ENCODE peak calls at places on chromosomes 7 and 10, in five cellular contexts. P is ovary, W is stomach, N is heart left ventricle, B is spleen. X is an unnamed sample.

GRCh38 chr10:133378251-133379096 is 588 bp upstream of the PAOX start:
- DNase-seq in N (peak), W (peak), P (peak), B (peak), X (peak)

GRCh38 chr10:110353244-110354119 is 48.8 kb upstream of the SMNDC1 start:
- DNase-seq in W (no peak), B (no peak), N (no peak), P (no peak), X (no peak)

GRCh38 chr7:43653466-43653865 is 70.6 kb downstream of the STK17A start:
- DNase-seq in N (no peak), B (no peak), P (no peak), W (no peak), X (no peak)

GRCh38 chr10:2358586-2358985 is 621.3 kb upstream of the ADARB2 start:
- DNase-seq in W (no peak), N (no peak), B (no peak), P (no peak), X (no peak)

GRCh38 chr10:132589015-132589414 is 51.4 kb downstream of the INPP5A start:
- DNase-seq in P (no peak), B (no peak), W (no peak), N (peak), X (no peak)

GRCh38 chr10:34094146-34094696 is 720.9 kb downstream of the PARD3 start:
- DNase-seq in P (peak), B (no peak), W (no peak), N (no peak), X (no peak)

GRCh38 chr7:2138146-2138765 is 94.5 kb downstream of the MAD1L1 start:
- DNase-seq in N (no peak), B (peak), P (no peak), W (no peak), X (no peak)

GRCh38 chr10:33217854-33218253 is 116.6 kb downstream of the NRP1 start:
- DNase-seq in B (no peak), W (no peak), N (no peak), P (no peak), X (no peak)

GRCh38 chr7:155282671-155283070 is 15.0 kb upstream of the INSIG1 start:
- DNase-seq in N (peak), W (no peak), P (no peak), B (no peak), X (no peak)

GRCh38 chr10:121084029-121084674 is 233.0 kb downstream of the WDR11 start:
- DNase-seq in B (no peak), N (no peak), W (no peak), P (no peak), X (no peak)

GRCh38 chr10:79403441-79404230 is 41.8 kb downstream of the ZCCHC24 start:
- DNase-seq in W (no peak), P (peak), B (peak), N (peak), X (peak)

GRCh38 chr7:32892521-32893224 is 1.1 kb upstream of the KBTBD2 start:
- DNase-seq in B (peak), W (peak), N (peak), P (peak), X (no peak)

GRCh38 chr7:7581531-7582179 is 15.0 kb downstream of the MIOS start:
- DNase-seq in B (no peak), W (no peak), N (no peak), P (no peak), X (no peak)

GRCh38 chr7:158548726-158549125 is 38.9 kb downstream of the PTPRN2 start:
- DNase-seq in B (peak), P (no peak), N (no peak), W (no peak), X (no peak)

GRCh38 chr10:86255405-86256251 is 111.0 kb downstream of the GRID1 start:
- DNase-seq in B (peak), N (no peak), W (no peak), P (no peak), X (no peak)

GRCh38 chr7:42315631-42316030 is 78.6 kb upstream of the GLI3 start:
- DNase-seq in N (no peak), B (no peak), P (no peak), W (no peak), X (no peak)

GRCh38 chr7:27184342-27185012 is 555 bp downstream of the HOXA11 start:
- DNase-seq in N (no peak), W (peak), B (peak), P (peak), X (no peak)

GRCh38 chr7:137687556-137688280 is 159.1 kb downstream of the DGKI start:
- DNase-seq in N (no peak), B (no peak), P (no peak), W (no peak), X (no peak)

GRCh38 chr7:153185936-153186335 is 426.4 kb downstream of the ACTR3B start:
- DNase-seq in B (no peak), N (no peak), P (no peak), W (no peak), X (no peak)

GRCh38 chr10:26870766-26871165 is 10.0 kb upstream of the ABI1 start:
- DNase-seq in P (no peak), N (no peak), B (no peak), W (no peak), X (no peak)

GRCh38 chr7:133698127-133698526 is 429.0 kb upstream of the LRGUK start:
- DNase-seq in N (no peak), W (no peak), B (no peak), P (no peak), X (no peak)

GRCh38 chr10:74824184-74825032 is 2.0 kb upstream of the KAT6B start:
- DNase-seq in P (peak), N (no peak), B (peak), W (no peak), X (no peak)

GRCh38 chr7:33054261-33054964 is 8.2 kb downstream of the NT5C3A start:
- DNase-seq in B (no peak), N (no peak), W (no peak), P (no peak), X (no peak)

GRCh38 chr7:129213828-129214227 is 11.0 kb upstream of the AHCYL2 start:
- DNase-seq in N (no peak), P (no peak), B (no peak), W (no peak), X (no peak)

GRCh38 chr7:101882595-101883564 is 65.5 kb downstream of the CUX1 start:
- DNase-seq in P (peak), W (peak), B (no peak), N (peak), X (no peak)

GRCh38 chr7:664402-664775 is 62.1 kb upstream of the DNAAF5 start:
- DNase-seq in W (no peak), N (no peak), B (no peak), P (no peak), X (no peak)

GRCh38 chr10:101995451-101996063 is 60.4 kb downstream of the ARMH3 start:
- DNase-seq in B (no peak), N (no peak), W (no peak), P (no peak), X (no peak)

GRCh38 chr10:13839430-13839986 is 252.7 kb downstream of the PRPF18 start:
- DNase-seq in P (no peak), B (no peak), N (no peak), W (no peak), X (no peak)

GRCh38 chr7:55132890-55133551 is 114.2 kb downstream of the EGFR start:
- DNase-seq in B (no peak), W (peak), N (no peak), P (no peak), X (no peak)

GRCh38 chr7:121572615-121573014 is 176.5 kb upstream of the FAM3C start:
- DNase-seq in W (no peak), P (no peak), N (no peak), B (no peak), X (no peak)

GRCh38 chr10:122246830-122247520 is 24.1 kb upstream of the BTBD16 start:
- DNase-seq in N (no peak), P (no peak), W (no peak), B (peak), X (no peak)

GRCh38 chr7:123218866-123219265 is 19.1 kb upstream of the SLC13A1 start:
- DNase-seq in P (no peak), W (no peak), N (no peak), B (no peak), X (no peak)

GRCh38 chr10:20712766-20713165 is 184.3 kb downstream of the NEBL start:
- DNase-seq in N (no peak), B (no peak), P (no peak), W (no peak), X (no peak)

DNA sequence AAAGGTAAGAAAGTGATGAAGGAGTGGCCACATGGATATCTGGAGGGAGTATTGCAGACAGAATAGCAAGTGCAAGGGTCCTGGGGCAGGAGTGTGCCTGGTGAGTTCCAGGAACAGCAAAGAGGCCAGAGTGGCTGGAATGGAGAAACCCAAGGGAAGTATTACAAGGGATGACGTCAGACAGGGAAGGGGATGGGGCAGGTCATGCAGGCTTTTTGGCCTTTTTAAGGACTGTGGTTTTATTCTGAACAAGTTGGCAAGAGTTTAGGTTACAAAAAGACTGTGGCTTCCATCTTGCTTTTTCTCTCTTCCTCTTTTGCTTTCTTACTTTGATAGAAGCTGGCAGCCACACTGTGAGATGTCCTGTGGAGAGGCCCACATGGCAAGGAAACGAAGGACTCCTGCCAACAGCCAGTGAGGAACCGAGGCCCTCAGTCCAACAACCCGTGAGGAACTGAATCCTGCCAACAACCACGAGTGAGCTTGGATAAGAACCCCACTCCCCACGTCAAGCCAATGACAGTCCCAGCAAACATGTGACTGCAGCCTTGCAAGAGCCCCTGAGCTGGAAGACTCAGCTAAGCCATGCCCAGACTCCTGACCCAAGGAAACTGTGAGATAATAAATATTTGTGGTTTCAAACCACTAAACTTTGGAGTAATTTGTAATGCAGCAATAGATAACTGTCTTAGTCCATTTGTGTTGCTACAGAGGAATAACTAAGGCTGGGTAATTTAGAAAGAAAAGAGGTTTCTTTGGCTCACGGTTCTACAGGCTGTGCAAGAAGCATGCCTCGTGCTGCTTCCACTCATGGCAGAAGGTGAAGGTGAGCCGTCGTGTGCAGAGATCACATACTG is 19.8 kb upstream of the KDM7A start:
- DNase-seq in P (no peak), B (no peak), W (no peak), N (no peak), X (no peak)
- H3K27ac ChIP-seq in P (no peak), B (no peak), W (no peak), N (peak), X (no peak)

DNA sequence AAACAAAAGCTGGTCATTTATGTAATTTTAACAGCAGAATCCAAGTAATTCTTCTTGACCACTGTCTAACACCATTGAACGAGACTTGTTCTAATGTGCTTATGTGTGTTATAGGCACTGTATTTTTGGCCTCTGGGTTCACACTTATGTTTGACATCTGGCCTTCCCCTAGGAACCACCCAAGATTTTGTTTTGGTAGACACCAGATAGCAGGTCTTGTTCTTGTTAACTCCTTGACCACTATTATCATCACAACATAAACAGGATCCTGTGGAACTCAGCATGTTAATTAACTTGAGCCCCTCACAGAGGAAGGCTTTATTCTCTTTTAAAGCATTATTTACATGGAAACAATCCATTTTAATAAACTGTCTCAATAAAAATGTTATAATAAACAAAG is 167.7 kb downstream of the SEMA3D start:
- DNase-seq in B (no peak), N (no peak), P (no peak), W (no peak), X (no peak)
- H3K27ac ChIP-seq in B (no peak), N (no peak), P (no peak), W (no peak), X (no peak)

GRCh38 chr7:128100225-128100948 is 69.2 kb upstream of the LRRC4 start:
- DNase-seq in P (no peak), B (no peak), N (no peak), W (no peak), X (no peak)
- H3K27ac ChIP-seq in P (no peak), B (no peak), N (no peak), W (no peak), X (no peak)

GRCh38 chr7:139706837-139707236 is 71.0 kb downstream of the HIPK2 start:
- DNase-seq in B (no peak), N (no peak), W (no peak), P (no peak), X (no peak)
- H3K27ac ChIP-seq in B (no peak), N (no peak), W (no peak), P (no peak), X (peak)

GRCh38 chr7:108244110-108244509 is 113.9 kb upstream of the LAMB4 start:
- DNase-seq in P (no peak), B (no peak), N (no peak), W (no peak), X (no peak)

GRCh38 chr7:108248418-108248817 is 118.3 kb upstream of the LAMB4 start:
- DNase-seq in N (no peak), P (no peak), W (no peak), B (no peak), X (no peak)

GRCh38 chr7:108245523-108246226 is 115.5 kb upstream of the LAMB4 start:
- DNase-seq in B (no peak), P (no peak), N (no peak), W (no peak), X (no peak)

GRCh38 chr7:108247646-108248045 is 117.5 kb upstream of the LAMB4 start:
- DNase-seq in B (no peak), N (no peak), P (no peak), W (no peak), X (no peak)

DNA sequence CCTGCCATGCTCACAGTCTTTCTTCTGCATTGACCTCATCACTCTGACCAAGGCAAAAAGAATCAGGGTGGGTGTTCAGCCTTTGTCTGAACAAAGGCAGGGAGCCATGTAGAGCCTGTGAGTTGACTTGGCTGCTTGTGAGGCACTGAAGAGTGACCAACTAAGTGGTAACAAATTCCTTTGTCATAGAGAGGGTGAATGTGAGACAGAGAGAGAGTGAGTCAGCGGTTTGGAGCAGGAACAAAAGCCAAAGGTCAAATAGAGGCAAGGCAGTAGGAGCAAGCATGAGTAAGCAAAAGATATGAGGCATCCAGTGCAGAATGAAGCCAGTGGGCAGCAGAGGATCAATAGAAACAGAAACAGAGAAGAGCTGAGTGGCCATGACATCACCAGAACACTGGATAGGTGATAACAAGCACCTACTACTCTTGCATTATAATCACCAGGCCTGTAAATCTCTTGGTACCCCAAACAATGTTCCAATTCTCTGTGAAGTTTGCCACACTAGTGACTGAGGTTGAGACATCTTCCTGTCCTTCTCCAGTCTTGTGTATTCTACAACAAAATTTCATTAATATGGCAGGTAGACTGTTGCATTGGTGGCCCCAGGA is 116.2 kb upstream of the LAMB4 start:
- DNase-seq in B (no peak), W (peak), N (no peak), P (no peak), X (no peak)
- H3K27ac ChIP-seq in B (no peak), W (no peak), N (no peak), P (no peak), X (peak)

GRCh38 chr10:70038926-70039325 is 13.7 kb upstream of the MACROH2A2 start:
- DNase-seq in W (no peak), P (no peak), B (no peak), N (no peak), X (no peak)
- H3K27ac ChIP-seq in W (no peak), P (no peak), B (no peak), N (no peak), X (no peak)